ENCODE peak calls at places on chromosomes 2 and 18, in four cellular contexts. One of them, this sample, is unnamed.

GRCh38 chr2:138428710-138429440 is 72.7 kb upstream of the SPOPL start:
- DNase-seq in neural crest cell: no peak
- DNase-seq in body of pancreas: no peak
- DNase-seq in occipital lobe: no peak
- DNase-seq in this sample: no peak

GRCh38 chr2:69762513-69763494 is 20.9 kb downstream of the ANXA4 start:
- DNase-seq in body of pancreas: no peak
- DNase-seq in neural crest cell: no peak
- DNase-seq in occipital lobe: peak; percentile 22
- DNase-seq in this sample: no peak

GRCh38 chr2:171004833-171005232 is 75.8 kb downstream of the GORASP2 start:
- DNase-seq in body of pancreas: no peak
- DNase-seq in occipital lobe: no peak
- DNase-seq in neural crest cell: no peak
- DNase-seq in this sample: no peak

GRCh38 chr2:216343221-216343985 is 28.9 kb downstream of the MARCHF4 start:
- DNase-seq in body of pancreas: no peak
- DNase-seq in occipital lobe: no peak
- DNase-seq in neural crest cell: no peak
- DNase-seq in this sample: no peak

GRCh38 chr2:3210257-3210656 is 167.4 kb downstream of the EIPR1 start:
- DNase-seq in occipital lobe: no peak
- DNase-seq in neural crest cell: no peak
- DNase-seq in body of pancreas: no peak
- DNase-seq in this sample: no peak

GRCh38 chr2:164126960-164127359 is 391.2 kb upstream of the FIGN start:
- DNase-seq in body of pancreas: no peak
- DNase-seq in occipital lobe: no peak
- DNase-seq in neural crest cell: no peak
- DNase-seq in this sample: no peak

GRCh38 chr2:235157746-235158482 is 206.1 kb downstream of the SH3BP4 start:
- DNase-seq in neural crest cell: no peak
- DNase-seq in occipital lobe: no peak
- DNase-seq in body of pancreas: no peak
- DNase-seq in this sample: no peak

GRCh38 chr18:28478531-28478930 is 301.6 kb upstream of the CDH2 start:
- DNase-seq in neural crest cell: no peak
- DNase-seq in body of pancreas: no peak
- DNase-seq in occipital lobe: no peak
- DNase-seq in this sample: no peak

GRCh38 chr2:240200230-240201051 is 60.0 kb upstream of the OTOS start:
- DNase-seq in body of pancreas: no peak
- DNase-seq in occipital lobe: no peak
- DNase-seq in neural crest cell: no peak
- DNase-seq in this sample: no peak

GRCh38 chr2:133221398-133221797 is 346.9 kb downstream of the NCKAP5 start:
- DNase-seq in occipital lobe: no peak
- DNase-seq in neural crest cell: no peak
- DNase-seq in body of pancreas: no peak
- DNase-seq in this sample: no peak

GRCh38 chr2:162300271-162300670 is 18.2 kb downstream of the IFIH1 start:
- DNase-seq in occipital lobe: no peak
- DNase-seq in neural crest cell: no peak
- DNase-seq in body of pancreas: no peak
- DNase-seq in this sample: no peak

GRCh38 chr2:37357053-37357452 is 12.6 kb downstream of the QPCT start:
- DNase-seq in neural crest cell: no peak
- DNase-seq in body of pancreas: no peak
- DNase-seq in occipital lobe: no peak
- DNase-seq in this sample: no peak

This sample was measured in B cell.